ENCODE peak calls at places on chromosomes 3 and 15, in six cellular contexts. Y, H, K, Q, T and N are unnamed samples.

GRCh38 chr3:129936757-129937156 is 37.8 kb upstream of the TRH start:
- DNase-seq in Y (peak), H (no peak), K (no peak), Q (peak), T (peak), N (peak)

GRCh38 chr15:22839046-22839705 is 710 bp downstream of the NIPA2 start:
- DNase-seq in Y (peak), H (no peak), K (no peak), Q (peak), T (peak), N (peak)

GRCh38 chr3:192916455-192917257 is 1.0 kb downstream of the MB21D2 start:
- DNase-seq in Y (peak), H (no peak), K (peak), Q (peak), T (peak), N (peak)

GRCh38 chr3:66854752-66855151 is 143.4 kb upstream of the KBTBD8 start:
- DNase-seq in Y (no peak), H (no peak), K (no peak), Q (no peak), T (no peak), N (no peak)

GRCh38 chr3:29822051-29822450 is 541.2 kb downstream of the RBMS3 start:
- DNase-seq in Y (peak), H (no peak), K (no peak), Q (peak), T (no peak), N (peak)

GRCh38 chr3:126487151-126487771 is 11.6 kb upstream of the ZXDC start:
- DNase-seq in Y (peak), H (no peak), K (peak), Q (peak), T (peak), N (peak)

GRCh38 chr15:63752075-63752684 is 81.6 kb downstream of the HERC1 start:
- DNase-seq in Y (peak), H (no peak), K (no peak), Q (peak), T (peak), N (peak)

GRCh38 chr3:98343647-98344507 is 9.8 kb upstream of the OR5K4 start:
- DNase-seq in Y (peak), H (peak), K (no peak), Q (peak), T (peak), N (peak)

GRCh38 chr15:73524919-73525318 is 82.0 kb downstream of the REC114 start:
- DNase-seq in Y (no peak), H (no peak), K (no peak), Q (no peak), T (no peak), N (no peak)

GRCh38 chr3:188929138-188929537 is 242.6 kb upstream of the TPRG1 start:
- DNase-seq in Y (peak), H (no peak), K (no peak), Q (no peak), T (peak), N (peak)

GRCh38 chr3:31105438-31106077 is 211.1 kb upstream of the GADL1 start:
- DNase-seq in Y (peak), H (no peak), K (no peak), Q (peak), T (no peak), N (peak)

GRCh38 chr3:49013113-49013737 is 5.2 kb downstream of the DALRD3 start:
- DNase-seq in Y (no peak), H (no peak), K (no peak), Q (no peak), T (no peak), N (no peak)

GRCh38 chr15:35142578-35142977 is 57.5 kb upstream of the NANOGP8 start:
- DNase-seq in Y (no peak), H (no peak), K (no peak), Q (peak), T (no peak), N (no peak)

GRCh38 chr3:165643433-165643824 is 193.8 kb downstream of the BCHE start:
- DNase-seq in Y (peak), H (no peak), K (no peak), Q (peak), T (no peak), N (peak)

GRCh38 chr3:194081826-194082225 is 54.1 kb upstream of the HES1 start:
- DNase-seq in Y (no peak), H (no peak), K (no peak), Q (no peak), T (no peak), N (no peak)

GRCh38 chr3:134849561-134849960 is 54.5 kb downstream of the EPHB1 start:
- DNase-seq in Y (no peak), H (no peak), K (no peak), Q (no peak), T (no peak), N (no peak)

GRCh38 chr3:53845103-53845880 is 927 bp downstream of the CHDH start:
- DNase-seq in Y (peak), H (peak), K (peak), Q (peak), T (peak), N (peak)

GRCh38 chr15:48330855-48331795 is at the start of gene DUT:
- DNase-seq in Y (peak), H (peak), K (peak), Q (peak), T (peak), N (peak)